ENCODE peak calls at places on chromosomes 1 and 21, in nine cellular contexts. U is activated T-cell treated with anti-CD3 and anti-CD28 coated beads, Interleukin-2, amount 50 U/mL, for 4 hours; Z is kidney epithelial cell; M is NCI-H2029 treated with DMSO at 0.1 percent for 48 hours; D is substantia nigra; I is neural progenitor cell; W is GM12865; O is neural crest cell; H is uterus. B is an unnamed sample.

GRCh38 chr1:4690951-4691675 is 36.7 kb downstream of the AJAP1 start:
- DNase-seq in U (no peak), M (no peak), O (no peak), I (no peak), Z (no peak), H (no peak), D (no peak), W (no peak), B (no peak)

GRCh38 chr1:15328785-15329480 is 80.8 kb upstream of the EFHD2 start:
- DNase-seq in O (no peak), Z (no peak), W (no peak), H (peak), U (no peak), I (no peak), M (no peak), D (peak), B (peak)

GRCh38 chr21:38691626-38692025 is 114.1 kb upstream of the ETS2 start:
- DNase-seq in O (no peak), U (no peak), I (no peak), H (no peak), Z (no peak), D (no peak), W (no peak), M (no peak), B (no peak)

GRCh38 chr1:150875197-150876110 is 945 bp downstream of the ARNT start:
- DNase-seq in O (no peak), Z (no peak), U (no peak), H (no peak), I (no peak), D (peak), W (peak), M (no peak), B (no peak)

GRCh38 chr1:151364996-151365395 is 7.5 kb downstream of the SELENBP1 start:
- DNase-seq in U (no peak), Z (no peak), O (no peak), W (no peak), H (no peak), I (no peak), D (no peak), M (no peak), B (no peak)

GRCh38 chr1:86913896-86914634 is at the start of gene SELENOF:
- DNase-seq in Z (peak), H (peak), I (peak), M (peak), U (peak), W (peak), D (peak), O (peak), B (peak)

GRCh38 chr1:232301246-232301645 is 328.7 kb downstream of the SIPA1L2 start:
- DNase-seq in D (no peak), I (no peak), Z (no peak), O (no peak), W (no peak), M (no peak), H (no peak), U (no peak), B (no peak)

GRCh38 chr1:38648417-38648816 is 211.2 kb downstream of the RRAGC start:
- DNase-seq in D (no peak), U (no peak), O (no peak), H (no peak), I (no peak), M (no peak), Z (no peak), W (no peak), B (no peak)

GRCh38 chr1:223233410-223234163 is 90.5 kb upstream of the TLR5 start:
- DNase-seq in H (peak), I (no peak), U (no peak), Z (peak), W (peak), O (no peak), D (no peak), M (no peak), B (peak)

GRCh38 chr1:201628490-201628889 is 89.6 kb downstream of the NAV1 start:
- DNase-seq in O (no peak), D (peak), Z (no peak), M (no peak), I (peak), W (no peak), H (no peak), U (no peak), B (no peak)

GRCh38 chr1:39107891-39108290 is 81.7 kb downstream of the NDUFS5 start:
- DNase-seq in D (no peak), M (peak), O (no peak), W (no peak), Z (no peak), U (no peak), H (no peak), I (no peak), B (no peak)

GRCh38 chr21:26194811-26195251 is 24.3 kb upstream of the APP start:
- DNase-seq in I (no peak), Z (no peak), M (no peak), D (no peak), H (no peak), U (no peak), O (no peak), W (no peak), B (no peak)

GRCh38 chr1:191993549-191993948 is 164.7 kb upstream of the RGS18 start:
- DNase-seq in I (peak), Z (no peak), D (no peak), U (no peak), H (no peak), W (no peak), O (no peak), M (no peak), B (no peak)

GRCh38 chr1:7449750-7450149 is 321.3 kb upstream of the VAMP3 start:
- DNase-seq in U (no peak), W (no peak), Z (no peak), I (no peak), M (no peak), O (no peak), H (no peak), D (no peak), B (no peak)

GRCh38 chr1:219387211-219387610 is 213.5 kb downstream of the LYPLAL1 start:
- DNase-seq in W (no peak), O (no peak), M (peak), H (no peak), I (no peak), U (no peak), D (no peak), Z (no peak), B (no peak)

GRCh38 chr1:85047472-85048295 is 616 bp downstream of the MCOLN3 start:
- DNase-seq in H (no peak), D (no peak), U (no peak), I (peak), M (no peak), O (peak), W (peak), Z (no peak), B (no peak)

GRCh38 chr1:212688338-212689047 is 11.1 kb downstream of the BATF3 start:
- DNase-seq in Z (no peak), O (no peak), W (no peak), I (no peak), M (no peak), D (no peak), U (no peak), H (no peak), B (no peak)

GRCh38 chr1:2282556-2283270 is 54.6 kb downstream of the SKI start:
- DNase-seq in W (no peak), I (no peak), M (no peak), U (no peak), H (no peak), O (no peak), Z (no peak), D (no peak), B (no peak)

GRCh38 chr1:166133276-166133841 is 33.4 kb downstream of the FAM78B start:
- DNase-seq in O (no peak), M (no peak), Z (no peak), I (peak), U (no peak), H (no peak), D (no peak), W (peak), B (no peak)

GRCh38 chr1:207309775-207310273 is 11.7 kb upstream of the CD55 start:
- DNase-seq in M (no peak), I (no peak), W (peak), D (no peak), O (no peak), Z (peak), H (peak), U (no peak), B (no peak)